ENCODE peak calls at places on chromosomes 11 and 22, in five cellular contexts. One of them, this sample, is unnamed. For H3K4me1, the result is how much of the 10 kb centered on the place peaks cover.

GRCh38 chr11:86288776-86289507 is 13.1 kb upstream of the HIKESHI start:
- DNase-seq in kidney: no peak
- DNase-seq in fibroblast of lung: no peak
- DNase-seq in neuronal stem cell: no peak
- DNase-seq in PC-9: no peak
- DNase-seq in this sample: no peak

GRCh38 chr11:132632641-132633124 is 899.6 kb downstream of the OPCML start:
- DNase-seq in neuronal stem cell: no peak
- DNase-seq in PC-9: no peak
- DNase-seq in fibroblast of lung: peak
- DNase-seq in kidney: no peak
- DNase-seq in this sample: no peak

GRCh38 chr11:75795276-75796090 is 19.5 kb upstream of the UVRAG start:
- DNase-seq in kidney: peak
- DNase-seq in fibroblast of lung: no peak
- DNase-seq in PC-9: no peak
- DNase-seq in neuronal stem cell: no peak
- DNase-seq in this sample: no peak

GRCh38 chr11:86515297-86516094 is 140.8 kb downstream of the CCDC81 start:
- DNase-seq in fibroblast of lung: peak
- DNase-seq in kidney: no peak
- DNase-seq in neuronal stem cell: no peak
- DNase-seq in PC-9: peak
- DNase-seq in this sample: no peak

GRCh38 chr11:76233936-76234703 is 27.8 kb upstream of the WNT11 start:
- DNase-seq in fibroblast of lung: peak
- DNase-seq in kidney: peak
- DNase-seq in neuronal stem cell: no peak
- DNase-seq in PC-9: peak
- DNase-seq in this sample: no peak

GRCh38 chr11:20050551-20051333 is 109.5 kb downstream of the DBX1 start:
- DNase-seq in fibroblast of lung: no peak
- DNase-seq in kidney: no peak
- DNase-seq in neuronal stem cell: no peak
- DNase-seq in PC-9: no peak
- DNase-seq in this sample: no peak

GRCh38 chr22:36211237-36211881 is 9.8 kb upstream of the APOL4 start:
- DNase-seq in neuronal stem cell: no peak
- DNase-seq in kidney: no peak
- DNase-seq in fibroblast of lung: peak
- DNase-seq in PC-9: no peak
- DNase-seq in this sample: no peak

GRCh38 chr11:129324533-129325175 is 51.0 kb upstream of the BARX2 start:
- DNase-seq in PC-9: no peak
- DNase-seq in neuronal stem cell: no peak
- DNase-seq in fibroblast of lung: peak
- DNase-seq in kidney: no peak
- DNase-seq in this sample: no peak

GRCh38 chr11:111357150-111358037 is 21.7 kb downstream of the POU2AF1 start:
- DNase-seq in kidney: no peak
- DNase-seq in fibroblast of lung: no peak
- DNase-seq in PC-9: no peak
- DNase-seq in neuronal stem cell: no peak
- DNase-seq in this sample: no peak

GRCh38 chr22:38674888-38675287 is 6.9 kb upstream of the TOMM22 start:
- DNase-seq in neuronal stem cell: no peak
- DNase-seq in PC-9: no peak
- DNase-seq in kidney: no peak
- DNase-seq in fibroblast of lung: no peak
- DNase-seq in this sample: no peak

GRCh38 chr11:112157274-112157766 is 6.6 kb downstream of the IL18 start:
- DNase-seq in PC-9: peak
- DNase-seq in kidney: no peak
- DNase-seq in fibroblast of lung: peak
- DNase-seq in neuronal stem cell: no peak
- DNase-seq in this sample: no peak

GRCh38 chr22:32733900-32734299 is 67.6 kb upstream of the TIMP3 start:
- DNase-seq in kidney: no peak
- DNase-seq in PC-9: no peak
- DNase-seq in fibroblast of lung: no peak
- DNase-seq in neuronal stem cell: no peak
- DNase-seq in this sample: no peak

GRCh38 chr11:69380921-69381581 is 87.1 kb downstream of the MYEOV start:
- DNase-seq in kidney: peak
- DNase-seq in fibroblast of lung: no peak
- DNase-seq in PC-9: peak
- DNase-seq in neuronal stem cell: no peak
- DNase-seq in this sample: no peak

GRCh38 chr11:8221025-8221723 is 42.5 kb downstream of the LMO1 start:
- DNase-seq in fibroblast of lung: no peak
- DNase-seq in kidney: peak
- DNase-seq in PC-9: no peak
- DNase-seq in neuronal stem cell: no peak
- DNase-seq in this sample: no peak

GRCh38 chr11:9922806-9923205 is 258.9 kb downstream of the SWAP70 start:
- DNase-seq in neuronal stem cell: no peak
- DNase-seq in kidney: no peak
- DNase-seq in PC-9: no peak
- DNase-seq in fibroblast of lung: no peak
- DNase-seq in this sample: no peak

GRCh38 chr22:44304354-44304753 is 8.4 kb downstream of the SHISAL1 start:
- DNase-seq in PC-9: no peak
- DNase-seq in kidney: no peak
- DNase-seq in fibroblast of lung: no peak
- DNase-seq in neuronal stem cell: no peak
- DNase-seq in this sample: no peak

GRCh38 chr22:33044059-33044458 is 14.1 kb downstream of the SYN3 start:
- DNase-seq in neuronal stem cell: no peak
- DNase-seq in PC-9: no peak
- DNase-seq in kidney: no peak
- DNase-seq in fibroblast of lung: no peak
- DNase-seq in this sample: no peak

GRCh38 chr22:21952586-21953571 is at the start of gene PPM1F:
- DNase-seq in fibroblast of lung: peak
- DNase-seq in PC-9: peak
- DNase-seq in kidney: peak
- DNase-seq in neuronal stem cell: peak
- DNase-seq in this sample: peak

GRCh38 chr11:2304156-2305139 is 2.6 kb downstream of the TSPAN32 start:
- DNase-seq in neuronal stem cell: no peak
- DNase-seq in kidney: peak
- DNase-seq in fibroblast of lung: no peak
- DNase-seq in PC-9: no peak
- DNase-seq in this sample: peak

GRCh38 chr11:80722616-80723015 is 1281.8 kb upstream of the TENM4 start:
- DNase-seq in kidney: no peak
- DNase-seq in fibroblast of lung: peak
- DNase-seq in neuronal stem cell: no peak
- DNase-seq in PC-9: no peak
- DNase-seq in this sample: no peak

GRCh38 chr22:36846271-36846670 is 14.5 kb upstream of the NCF4 start:
- DNase-seq in PC-9: no peak
- DNase-seq in fibroblast of lung: no peak
- DNase-seq in kidney: no peak
- DNase-seq in neuronal stem cell: no peak
- DNase-seq in this sample: no peak

GRCh38 chr22:37777122-37777687 is 30.5 kb upstream of the GCAT start:
- DNase-seq in fibroblast of lung: peak
- DNase-seq in neuronal stem cell: no peak
- DNase-seq in kidney: peak
- DNase-seq in PC-9: peak
- DNase-seq in this sample: no peak

GRCh38 chr11:26801601-26802000 is 79.7 kb upstream of the SLC5A12 start:
- DNase-seq in PC-9: no peak
- DNase-seq in kidney: no peak
- DNase-seq in neuronal stem cell: no peak
- DNase-seq in fibroblast of lung: no peak
- DNase-seq in this sample: no peak

GRCh38 chr22:38017272-38017920 is 33.0 kb upstream of the SOX10 start:
- DNase-seq in fibroblast of lung: peak
- DNase-seq in PC-9: peak
- DNase-seq in kidney: peak
- DNase-seq in neuronal stem cell: no peak
- DNase-seq in this sample: no peak

GRCh38 chr22:44639891-44640617 is 62.0 kb upstream of the PRR5 start:
- DNase-seq in neuronal stem cell: no peak
- DNase-seq in PC-9: no peak
- DNase-seq in fibroblast of lung: no peak
- DNase-seq in kidney: peak
- DNase-seq in this sample: no peak

GRCh38 chr11:64629796-64630562 is 39.0 kb downstream of the SLC22A12 start:
- DNase-seq in fibroblast of lung: no peak
- DNase-seq in neuronal stem cell: no peak
- DNase-seq in PC-9: no peak
- DNase-seq in kidney: no peak
- DNase-seq in this sample: no peak

GRCh38 chr22:41184679-41185078 is 20.4 kb upstream of the L3MBTL2 start:
- DNase-seq in fibroblast of lung: no peak
- DNase-seq in PC-9: no peak
- DNase-seq in kidney: no peak
- DNase-seq in neuronal stem cell: no peak
- DNase-seq in this sample: no peak

GRCh38 chr22:23181763-23182288 is 1.5 kb downstream of the BCR start:
- DNase-seq in PC-9: no peak
- DNase-seq in fibroblast of lung: no peak
- DNase-seq in kidney: no peak
- DNase-seq in neuronal stem cell: no peak
- DNase-seq in this sample: no peak

GRCh38 chr22:36334838-36335603 is 52.7 kb downstream of the MYH9 start:
- DNase-seq in neuronal stem cell: no peak
- DNase-seq in PC-9: peak
- DNase-seq in fibroblast of lung: peak
- DNase-seq in kidney: no peak
- DNase-seq in this sample: no peak

GRCh38 chr11:1202154-1202775 is 20.6 kb upstream of the MUC5B start:
- DNase-seq in PC-9: no peak
- DNase-seq in neuronal stem cell: no peak
- DNase-seq in fibroblast of lung: no peak
- DNase-seq in kidney: peak
- DNase-seq in this sample: no peak

GRCh38 chr22:36332623-36333331 is 55.0 kb downstream of the MYH9 start:
- DNase-seq in PC-9: peak
- DNase-seq in fibroblast of lung: no peak
- DNase-seq in neuronal stem cell: no peak
- DNase-seq in kidney: no peak
- DNase-seq in this sample: no peak

GRCh38 chr22:26763633-26764295 is 106.4 kb downstream of the MIAT start:
- DNase-seq in kidney: no peak
- DNase-seq in neuronal stem cell: no peak
- DNase-seq in PC-9: peak
- DNase-seq in fibroblast of lung: peak
- DNase-seq in this sample: no peak

GRCh38 chr11:1251236-1251770 is 28.4 kb downstream of the MUC5B start:
- DNase-seq in kidney: no peak
- DNase-seq in neuronal stem cell: no peak
- DNase-seq in fibroblast of lung: no peak
- DNase-seq in PC-9: no peak
- DNase-seq in this sample: no peak

DNA sequence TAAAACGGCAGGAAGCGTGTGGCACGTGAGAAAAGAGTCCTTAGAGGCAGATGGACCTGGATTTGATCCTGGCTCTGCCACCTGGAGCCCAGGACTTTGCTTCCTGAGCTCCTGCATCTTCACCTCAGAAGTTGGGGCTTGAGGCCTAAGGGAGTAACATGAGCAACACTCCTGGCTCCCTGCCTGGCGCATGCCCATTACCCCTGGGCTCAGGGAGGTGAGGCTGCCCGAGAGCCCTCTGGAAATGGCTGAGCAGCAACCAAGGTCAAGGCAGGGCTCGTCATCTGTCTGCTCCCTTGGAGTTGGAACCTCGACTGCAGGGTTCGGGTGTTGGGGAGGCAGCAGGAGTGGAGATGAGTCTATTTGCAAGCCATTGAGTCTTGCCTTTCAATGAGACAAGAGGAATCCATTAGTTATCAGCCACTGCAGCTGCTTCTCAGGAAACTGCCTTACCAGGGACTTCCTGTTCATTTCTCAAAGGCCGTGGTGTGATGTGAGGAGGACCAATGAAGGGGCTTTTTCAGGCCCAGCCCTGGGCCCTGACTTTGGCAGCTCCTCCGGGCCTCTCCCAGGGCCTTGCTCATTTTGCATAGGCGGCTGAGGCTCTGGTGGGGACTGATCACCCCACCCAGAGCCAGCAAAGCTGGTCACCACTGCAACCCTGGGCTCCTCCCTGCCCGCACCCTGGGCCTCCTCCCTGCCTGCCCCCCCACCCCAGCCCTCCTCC is 6.3 kb downstream of the FADS2 start:
- DNase-seq in PC-9: peak
- DNase-seq in kidney: peak
- DNase-seq in fibroblast of lung: peak
- DNase-seq in neuronal stem cell: no peak
- DNase-seq in this sample: no peak
- H3K4me1 ChIP-seq in PC-9: under half
- H3K4me1 ChIP-seq in kidney: under half
- H3K4me1 ChIP-seq in fibroblast of lung: under half
- H3K4me1 ChIP-seq in neuronal stem cell: under half
- H3K4me1 ChIP-seq in this sample: under half

GRCh38 chr11:133699071-133699470 is 146.2 kb downstream of the SPATA19 start:
- DNase-seq in PC-9: no peak
- DNase-seq in kidney: no peak
- DNase-seq in neuronal stem cell: no peak
- DNase-seq in fibroblast of lung: no peak
- DNase-seq in this sample: no peak
- H3K4me1 ChIP-seq in PC-9: under half
- H3K4me1 ChIP-seq in kidney: under half
- H3K4me1 ChIP-seq in neuronal stem cell: under half
- H3K4me1 ChIP-seq in fibroblast of lung: under half
- H3K4me1 ChIP-seq in this sample: under half

GRCh38 chr11:128187829-128188228 is 399.5 kb downstream of the ETS1 start:
- DNase-seq in kidney: no peak
- DNase-seq in neuronal stem cell: no peak
- DNase-seq in PC-9: no peak
- DNase-seq in fibroblast of lung: peak
- DNase-seq in this sample: no peak
- H3K4me1 ChIP-seq in kidney: under half
- H3K4me1 ChIP-seq in neuronal stem cell: under half
- H3K4me1 ChIP-seq in PC-9: under half
- H3K4me1 ChIP-seq in fibroblast of lung: under half
- H3K4me1 ChIP-seq in this sample: under half

GRCh38 chr11:61765550-61766253 is 13.3 kb downstream of the MYRF start:
- DNase-seq in PC-9: no peak
- DNase-seq in kidney: no peak
- DNase-seq in fibroblast of lung: no peak
- DNase-seq in neuronal stem cell: no peak
- DNase-seq in this sample: no peak
- H3K4me1 ChIP-seq in PC-9: under half
- H3K4me1 ChIP-seq in kidney: under half
- H3K4me1 ChIP-seq in fibroblast of lung: under half
- H3K4me1 ChIP-seq in neuronal stem cell: under half
- H3K4me1 ChIP-seq in this sample: under half

DNA sequence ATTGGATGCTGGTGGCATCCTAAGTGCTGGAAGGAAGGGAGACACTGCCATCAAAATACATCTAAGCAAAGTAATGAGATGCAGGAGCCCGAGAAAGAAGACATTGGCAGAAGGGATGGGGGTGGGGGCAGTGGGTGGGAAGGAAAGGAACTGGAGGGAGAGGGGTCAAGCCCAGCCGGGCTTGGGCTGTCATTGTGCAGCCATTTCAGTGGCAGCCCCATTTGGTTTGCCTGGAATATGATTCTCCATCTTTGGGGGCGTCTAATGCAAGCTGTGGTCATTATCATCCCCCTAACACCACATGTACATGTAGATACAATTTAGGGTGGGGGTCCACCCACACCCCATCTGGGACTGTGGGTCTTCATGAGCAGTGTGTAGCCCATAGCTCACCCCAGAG is 13.9 kb upstream of the ACCSL start:
- DNase-seq in neuronal stem cell: no peak
- DNase-seq in kidney: no peak
- DNase-seq in fibroblast of lung: no peak
- DNase-seq in PC-9: no peak
- DNase-seq in this sample: no peak
- H3K4me1 ChIP-seq in neuronal stem cell: under half
- H3K4me1 ChIP-seq in kidney: under half
- H3K4me1 ChIP-seq in fibroblast of lung: under half
- H3K4me1 ChIP-seq in PC-9: under half
- H3K4me1 ChIP-seq in this sample: under half

This sample was measured in CD8-positive, alpha-beta T cell.